ENCODE peak calls at places on chromosome 5, in five cellular contexts. L is IMR-90, B is mesenchymal stem cell, Y is mesendoderm, J is neuronal stem cell. O is an unnamed sample.

GRCh38 chr5:71788794-71789193 is 69.7 kb downstream of the CARTPT start:
- DNase-seq in Y (no peak), B (no peak), J (no peak), L (no peak), O (no peak)

GRCh38 chr5:82561786-82562185 is 283.6 kb upstream of the RPS23 start:
- DNase-seq in B (no peak), Y (no peak), L (no peak), J (no peak), O (no peak)

GRCh38 chr5:21802869-21803490 is 1050.2 kb downstream of the CDH12 start:
- DNase-seq in B (peak; percentile 38), L (peak; percentile 56), J (peak; percentile 9), Y (peak; percentile 43), O (no peak)

GRCh38 chr5:140794594-140795258 is at the start of gene PCDHA2:
- DNase-seq in Y (peak; percentile 53), L (no peak), J (no peak), B (peak; percentile 73), O (no peak)

GRCh38 chr5:1800470-1801060 is 642 bp upstream of the NDUFS6 start:
- DNase-seq in Y (peak; percentile 37), B (peak; percentile 58), J (peak; percentile 57), L (no peak), O (no peak)

GRCh38 chr5:120734033-120734432 is 269.9 kb downstream of the PRR16 start:
- DNase-seq in J (peak; percentile 2), Y (peak; percentile 58), B (no peak), L (no peak), O (peak; percentile 65)

GRCh38 chr5:127025507-127025906 is 4.9 kb downstream of the MARCHF3 start:
- DNase-seq in Y (no peak), B (no peak), L (no peak), J (no peak), O (no peak)

GRCh38 chr5:159053708-159054107 is 46.0 kb downstream of the EBF1 start:
- DNase-seq in B (no peak), Y (peak; percentile 27), L (no peak), J (no peak), O (no peak)

GRCh38 chr5:31581498-31582099 is 49.5 kb downstream of the C5orf22 start:
- DNase-seq in B (peak; percentile 47), J (peak; percentile 15), Y (peak; percentile 31), L (peak; percentile 52), O (no peak)

GRCh38 chr5:32461441-32462120 is 17.0 kb upstream of the ZFR start:
- DNase-seq in B (no peak), L (peak; percentile 24), J (no peak), Y (no peak), O (no peak)

GRCh38 chr5:90142531-90142930 is 267.0 kb downstream of the CETN3 start:
- DNase-seq in L (no peak), J (no peak), Y (no peak), B (no peak), O (no peak)

GRCh38 chr5:53479045-53479655 is 1.3 kb upstream of the FST start:
- DNase-seq in J (no peak), L (peak; percentile 48), B (no peak), Y (peak; percentile 50), O (no peak)

GRCh38 chr5:55102345-55102744 is at the start of gene GZMA:
- DNase-seq in L (no peak), Y (no peak), J (no peak), B (no peak), O (no peak)

GRCh38 chr5:39164016-39164415 is 55.3 kb downstream of the FYB1 start:
- DNase-seq in B (no peak), J (no peak), L (no peak), Y (no peak), O (no peak)

GRCh38 chr5:133386662-133387061 is 225.7 kb downstream of the FSTL4 start:
- DNase-seq in B (no peak), J (no peak), Y (no peak), L (no peak), O (peak; percentile 4)

GRCh38 chr5:167950126-167950721 is 341.2 kb upstream of the WWC1 start:
- DNase-seq in J (no peak), Y (peak; percentile 84), B (peak; percentile 58), L (peak; percentile 67), O (no peak)

GRCh38 chr5:71705416-71705815 is 13.7 kb upstream of the CARTPT start:
- DNase-seq in Y (no peak), J (no peak), L (no peak), B (no peak), O (no peak)

GRCh38 chr5:42919600-42919999 is 107.9 kb upstream of the SELENOP start:
- DNase-seq in J (no peak), L (no peak), B (no peak), Y (no peak), O (no peak)

GRCh38 chr5:90528704-90529233 is 615 bp downstream of the LYSMD3 start:
- DNase-seq in J (no peak), Y (peak; percentile 51), L (peak; percentile 29), B (peak; percentile 62), O (no peak)

GRCh38 chr5:133457439-133457838 is 154.9 kb downstream of the FSTL4 start:
- DNase-seq in Y (peak; percentile 13), L (no peak), B (no peak), J (no peak), O (peak; percentile 28)

GRCh38 chr5:107919969-107920368 is 249.2 kb upstream of the EFNA5 start:
- DNase-seq in J (no peak), B (no peak), Y (no peak), L (no peak), O (no peak)

GRCh38 chr5:160460377-160461049 is 38.9 kb downstream of the PTTG1 start:
- DNase-seq in J (peak; percentile 24), Y (no peak), B (peak; percentile 3), L (no peak), O (no peak)

GRCh38 chr5:142865631-142866030 is 95.5 kb downstream of the ARHGAP26 start:
- DNase-seq in Y (no peak), J (no peak), L (no peak), B (no peak), O (no peak)

GRCh38 chr5:142862585-142862984 is 92.4 kb downstream of the ARHGAP26 start:
- DNase-seq in L (no peak), B (no peak), J (no peak), Y (no peak), O (no peak)

GRCh38 chr5:142861011-142861410 is 90.8 kb downstream of the ARHGAP26 start:
- DNase-seq in B (no peak), L (no peak), J (no peak), Y (no peak), O (no peak)

GRCh38 chr5:142864293-142865260 is 94.4 kb downstream of the ARHGAP26 start:
- DNase-seq in Y (peak; percentile 49), J (no peak), B (no peak), L (no peak), O (no peak)

GRCh38 chr5:142863856-142864255 is 93.7 kb downstream of the ARHGAP26 start:
- DNase-seq in Y (peak; percentile 76), B (no peak), J (no peak), L (no peak), O (peak; percentile 80)
- H2BK120ac ChIP-seq in Y (no peak overlapping the region), B (no peak overlapping the region), J (no peak overlapping the region), L (no peak overlapping the region), O (no peak overlapping the region)

GRCh38 chr5:119356384-119357188 is 767 bp downstream of the TNFAIP8 start:
- DNase-seq in B (no peak), J (no peak), Y (no peak), L (no peak), O (no peak)
- H2BK120ac ChIP-seq in B (peak overlapping the region; percentile 64), J (no peak overlapping the region), Y (no peak overlapping the region), L (peak overlapping the region; percentile 45), O (no peak overlapping the region)

GRCh38 chr5:73564644-73565165 is 734 bp downstream of the ANKRA2 start:
- DNase-seq in J (no peak), B (no peak), L (no peak), Y (peak; percentile 2), O (no peak)
- H2BK120ac ChIP-seq in J (no peak overlapping the region), B (no peak overlapping the region), L (no peak overlapping the region), Y (no peak overlapping the region), O (no peak overlapping the region)

GRCh38 chr5:76850543-76851140 is 828 bp downstream of the S100Z start:
- DNase-seq in L (no peak), J (no peak), Y (no peak), B (no peak), O (no peak)
- H2BK120ac ChIP-seq in L (no peak overlapping the region), J (no peak overlapping the region), Y (no peak overlapping the region), B (no peak overlapping the region), O (no peak overlapping the region)

GRCh38 chr5:96120120-96120519 is 158.5 kb upstream of the ELL2 start:
- DNase-seq in L (no peak), Y (peak; percentile 33), J (no peak), B (no peak), O (no peak)

GRCh38 chr5:96117863-96118651 is 156.4 kb upstream of the ELL2 start:
- DNase-seq in Y (no peak), L (peak; percentile 75), B (peak; percentile 18), J (no peak), O (no peak)

GRCh38 chr5:96124589-96124988 is 162.9 kb upstream of the ELL2 start:
- DNase-seq in Y (no peak), L (peak; percentile 46), B (no peak), J (no peak), O (no peak)

GRCh38 chr5:96123418-96123817 is 161.8 kb upstream of the ELL2 start:
- DNase-seq in Y (no peak), J (no peak), B (no peak), L (no peak), O (no peak)

DNA sequence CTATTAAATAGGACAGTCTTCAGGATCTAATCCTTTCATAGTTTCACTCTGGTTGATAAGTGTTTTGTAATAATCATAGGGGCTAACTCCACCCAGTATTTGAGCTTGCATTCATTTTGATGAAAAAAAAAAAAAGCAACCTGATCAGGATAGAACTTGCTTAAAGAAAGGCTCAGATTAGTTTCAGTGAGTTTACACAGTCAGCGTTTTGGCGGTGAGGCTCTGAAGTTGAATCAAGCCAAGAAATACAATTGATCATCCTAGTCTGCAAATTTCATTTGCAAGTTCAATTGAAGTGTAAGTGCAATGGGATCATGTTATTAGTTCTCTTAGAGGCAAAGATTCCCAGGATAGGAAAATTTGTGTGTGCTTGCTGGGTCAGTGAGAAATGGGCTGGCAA is 159.7 kb upstream of the ELL2 start:
- DNase-seq in L (no peak), Y (no peak), B (no peak), J (no peak), O (no peak)
- H2BK120ac ChIP-seq in L (no peak overlapping the region), Y (no peak overlapping the region), B (no peak overlapping the region), J (no peak overlapping the region), O (no peak overlapping the region)

DNA sequence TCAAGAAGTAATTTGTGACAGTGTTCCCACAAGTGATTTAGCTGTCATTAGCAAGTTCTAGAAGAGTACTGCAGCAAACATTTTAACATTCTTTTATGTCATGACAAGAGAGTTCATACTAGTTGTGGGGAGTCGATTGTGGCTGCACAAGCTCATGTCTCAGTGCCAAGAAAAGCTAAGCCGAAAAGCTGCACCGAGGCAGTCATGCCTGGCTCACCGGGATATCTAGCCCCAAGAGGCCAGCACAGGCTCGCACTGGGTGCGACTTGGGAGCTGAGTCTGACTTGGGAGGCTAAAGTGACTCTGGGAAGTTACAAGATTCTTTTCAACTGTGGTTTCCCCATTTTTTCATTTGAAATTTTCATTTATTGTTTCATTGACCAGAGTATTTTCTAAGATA is 18.6 kb downstream of the CAST start:
- DNase-seq in L (no peak), B (no peak), J (no peak), Y (no peak), O (no peak)
- H2BK120ac ChIP-seq in L (no peak overlapping the region), B (no peak overlapping the region), J (no peak overlapping the region), Y (no peak overlapping the region), O (no peak overlapping the region)